ENCODE peak calls at places on chromosomes 2 and 18, in six cellular contexts. S, Y, K, P, M and L are unnamed samples.

GRCh38 chr18:7273301-7273911 is 42.5 kb downstream of the LRRC30 start:
- DNase-seq in S (no peak), Y (peak), K (no peak), P (no peak), M (no peak), L (peak)

GRCh38 chr2:223052710-223053261 is 796 bp downstream of the KCNE4 start:
- DNase-seq in S (peak), Y (no peak), K (no peak), P (no peak), M (no peak), L (no peak)

GRCh38 chr2:4992226-4992625 is 700.0 kb upstream of the SOX11 start:
- DNase-seq in S (no peak), Y (no peak), K (no peak), P (no peak), M (no peak), L (no peak)

GRCh38 chr2:232481322-232482140 is 6.1 kb downstream of the ECEL1 start:
- DNase-seq in S (no peak), Y (no peak), K (no peak), P (no peak), M (no peak), L (no peak)

GRCh38 chr2:48043746-48044145 is 137.4 kb upstream of the FBXO11 start:
- DNase-seq in S (no peak), Y (no peak), K (no peak), P (no peak), M (no peak), L (no peak)

GRCh38 chr2:143489135-143489534 is 359.9 kb downstream of the ARHGAP15 start:
- DNase-seq in S (peak), Y (peak), K (no peak), P (no peak), M (no peak), L (no peak)

GRCh38 chr2:102186676-102187190 is at the start of gene IL1RL2:
- DNase-seq in S (no peak), Y (no peak), K (no peak), P (no peak), M (no peak), L (no peak)

GRCh38 chr2:11009866-11010265 is 98.1 kb downstream of the KCNF1 start:
- DNase-seq in S (no peak), Y (no peak), K (no peak), P (no peak), M (no peak), L (no peak)

GRCh38 chr2:54801422-54801821 is 78.0 kb downstream of the EML6 start:
- DNase-seq in S (no peak), Y (no peak), K (no peak), P (peak), M (no peak), L (no peak)

GRCh38 chr2:67571785-67572718 is 174.9 kb downstream of the ETAA1 start:
- DNase-seq in S (peak), Y (no peak), K (no peak), P (no peak), M (no peak), L (no peak)

GRCh38 chr2:222707689-222708273 is 36.3 kb downstream of the MOGAT1 start:
- DNase-seq in S (no peak), Y (peak), K (no peak), P (peak), M (no peak), L (peak)

GRCh38 chr2:170737821-170738220 is 22.7 kb downstream of the SP5 start:
- DNase-seq in S (no peak), Y (no peak), K (no peak), P (no peak), M (no peak), L (no peak)

GRCh38 chr2:148362144-148362796 is 282.3 kb upstream of the EPC2 start:
- DNase-seq in S (no peak), Y (no peak), K (no peak), P (peak), M (no peak), L (no peak)

GRCh38 chr2:48865704-48866103 is 110.2 kb upstream of the LHCGR start:
- DNase-seq in S (no peak), Y (no peak), K (no peak), P (no peak), M (no peak), L (no peak)

GRCh38 chr2:10919776-10920606 is 8.3 kb downstream of the KCNF1 start:
- DNase-seq in S (no peak), Y (no peak), K (no peak), P (no peak), M (no peak), L (no peak)

GRCh38 chr2:168555283-168555682 is 99.2 kb downstream of the CERS6 start:
- DNase-seq in S (no peak), Y (no peak), K (no peak), P (no peak), M (no peak), L (no peak)

GRCh38 chr2:238525990-238526389 is 99.3 kb downstream of the ASB1 start:
- DNase-seq in S (no peak), Y (no peak), K (no peak), P (no peak), M (no peak), L (peak)

GRCh38 chr2:238521870-238522269 is 95.1 kb downstream of the ASB1 start:
- DNase-seq in S (no peak), Y (no peak), K (no peak), P (no peak), M (no peak), L (no peak)

GRCh38 chr2:238524584-238524983 is 97.9 kb downstream of the ASB1 start:
- DNase-seq in S (no peak), Y (no peak), K (no peak), P (no peak), M (no peak), L (no peak)

GRCh38 chr2:238521002-238521401 is 94.3 kb downstream of the ASB1 start:
- DNase-seq in S (no peak), Y (no peak), K (no peak), P (no peak), M (no peak), L (no peak)

GRCh38 chr2:238523158-238524110 is 96.7 kb downstream of the ASB1 start:
- DNase-seq in S (no peak), Y (no peak), K (no peak), P (peak), M (no peak), L (peak)
- TF ChIP-seq CTCF in S (no peak), Y (no peak), K (no peak), P (peak), M (no peak), L (no peak)

DNA sequence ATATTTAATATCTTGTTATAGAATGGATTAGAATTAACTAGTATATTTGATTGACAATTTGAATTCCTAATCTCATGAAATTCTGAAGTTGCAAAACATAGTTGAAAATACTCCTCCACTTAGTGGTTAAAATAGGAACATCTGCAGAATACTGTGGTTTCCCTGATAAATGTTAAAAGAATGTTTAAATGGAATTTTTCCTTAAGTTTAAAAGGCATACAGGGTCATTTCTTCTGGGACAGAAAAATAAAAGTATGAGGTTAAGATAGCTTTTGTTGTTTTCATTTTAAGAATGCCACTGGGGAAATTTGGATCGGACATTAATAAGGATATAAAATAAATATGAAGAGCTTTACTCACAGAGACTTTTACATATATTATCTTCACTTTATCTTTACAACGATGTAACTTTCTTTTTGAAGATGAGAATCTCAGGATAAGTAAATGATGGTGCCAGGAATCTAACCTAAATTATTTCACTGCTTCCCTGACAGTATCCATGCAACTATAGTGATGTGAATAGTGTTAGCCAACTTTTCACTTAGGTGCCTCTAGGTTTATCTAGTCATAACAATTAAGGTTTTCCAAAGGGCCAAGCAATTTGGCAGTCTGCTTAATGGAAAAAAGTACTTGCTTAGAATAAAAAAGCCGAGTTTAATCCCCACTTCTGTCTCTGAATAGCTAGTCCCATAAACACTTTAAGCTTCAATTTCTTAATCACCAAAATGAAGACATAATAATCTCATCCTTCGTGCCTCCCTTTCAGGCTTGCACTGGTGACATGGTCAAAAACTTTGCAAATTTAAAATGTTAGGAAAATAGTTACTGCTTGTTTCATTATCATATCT is 151.8 kb upstream of the STK17B start:
- DNase-seq in S (no peak), Y (no peak), K (no peak), P (no peak), M (no peak), L (no peak)
- TF ChIP-seq MAX in S (no peak), Y (no peak), K (no peak), P (no peak), M (no peak), L (no peak)

GRCh38 chr18:9353596-9353995 is 19.0 kb downstream of the TWSG1 start:
- DNase-seq in S (no peak), Y (no peak), K (no peak), P (no peak), M (peak), L (no peak)
- TF ChIP-seq MYC in S (no peak), Y (no peak), K (no peak), P (no peak), M (no peak), L (no peak)

DNA sequence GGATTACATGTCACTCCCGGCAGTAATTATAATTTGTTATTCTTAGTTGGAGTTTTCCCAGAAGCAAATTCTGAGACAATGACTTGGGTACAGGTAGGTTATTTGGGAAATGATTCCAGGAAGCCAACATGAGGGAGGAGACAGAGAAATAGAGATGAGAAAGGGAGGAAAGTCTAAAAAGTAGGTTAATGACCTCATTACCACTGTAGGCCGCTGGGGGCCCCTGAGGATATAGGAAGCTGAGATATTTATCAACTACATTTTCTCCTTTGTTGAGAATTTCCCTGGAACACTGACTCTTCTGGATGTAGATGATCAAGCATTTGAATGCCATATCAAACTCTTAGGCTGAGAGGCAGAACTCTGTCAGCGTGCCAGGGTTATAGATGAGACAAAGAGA is 284.3 kb downstream of the ICOS start:
- DNase-seq in S (peak), Y (no peak), K (no peak), P (no peak), M (no peak), L (no peak)
- TF ChIP-seq CTCF in S (no peak), Y (no peak), K (no peak), P (no peak), M (no peak), L (no peak)

GRCh38 chr2:146927080-146927714 is 917.6 kb upstream of the ACVR2A start:
- DNase-seq in S (no peak), Y (peak), K (no peak), P (peak), M (no peak), L (peak)
- TF ChIP-seq MAX in S (no peak), Y (no peak), K (no peak), P (no peak), M (no peak), L (no peak)

DNA sequence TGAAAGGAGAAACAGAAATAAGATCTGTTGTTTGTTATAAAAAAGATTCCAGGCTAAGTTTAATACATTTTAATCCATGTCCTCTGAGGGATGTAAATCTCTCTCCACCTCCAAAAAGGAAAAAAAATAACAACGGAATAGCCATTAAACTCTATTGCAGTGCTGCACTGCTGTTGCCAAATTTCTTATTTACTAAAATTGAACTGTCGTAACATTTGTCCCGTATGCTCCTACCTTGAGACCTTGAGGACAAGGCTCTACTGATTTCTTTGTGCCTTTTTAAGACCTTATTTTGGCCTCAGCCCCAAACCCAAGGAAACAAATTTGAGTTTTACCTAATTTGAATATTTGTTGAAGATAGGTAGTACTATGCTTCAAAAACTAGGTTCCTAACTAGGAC is 56.4 kb downstream of the FRZB start:
- DNase-seq in S (no peak), Y (no peak), K (no peak), P (no peak), M (no peak), L (no peak)
- TF ChIP-seq MYC in S (no peak), Y (no peak), K (no peak), P (no peak), M (no peak), L (no peak)

GRCh38 chr18:35661483-35662146 is 80.1 kb downstream of the GALNT1 start:
- DNase-seq in S (no peak), Y (peak), K (no peak), P (peak), M (no peak), L (peak)
- TF ChIP-seq CTCF in S (peak), Y (no peak), K (peak), P (peak), M (no peak), L (no peak)